ENCODE peak calls at places on chromosomes 3 and 15, in nine cellular contexts. K is HL-60, Y is upper lobe of right lung, B is thyroid gland, Q is GM23338, P is transverse colon, A is right atrium auricular region, D is ascending aorta, X is breast epithelium. F is an unnamed sample.
A peak's percentile ranks its signal among the peaks of the same experiment; 100 is the strongest.

GRCh38 chr3:132843349-132843748 is 121.1 kb upstream of the NPHP3 start:
- DNase-seq in D (no peak), Y (no peak), A (no peak), P (no peak), X (no peak), Q (no peak), B (no peak), K (no peak), F (no peak)

GRCh38 chr3:132135628-132136333 is 101.0 kb upstream of the CPNE4 start:
- DNase-seq in A (no peak), K (no peak), Q (peak; percentile 31), P (no peak), X (no peak), D (no peak), Y (no peak), B (no peak), F (no peak)

GRCh38 chr3:189883113-189883753 is 237.5 kb downstream of the P3H2 start:
- DNase-seq in X (no peak), B (no peak), Y (no peak), A (no peak), D (no peak), P (no peak), Q (no peak), K (no peak), F (no peak)

GRCh38 chr3:4270726-4271125 is 32.4 kb upstream of the SETMAR start:
- DNase-seq in Y (no peak), X (no peak), B (no peak), D (no peak), P (no peak), Q (no peak), A (no peak), K (no peak), F (no peak)

GRCh38 chr15:67839358-67839928 is 402 bp downstream of the RNU6-1 start:
- DNase-seq in Q (no peak), P (no peak), A (no peak), D (no peak), B (no peak), K (peak; percentile 82), Y (no peak), X (no peak), F (no peak)

GRCh38 chr3:128081226-128081625 is 29.0 kb downstream of the SEC61A1 start:
- DNase-seq in P (no peak), Q (no peak), X (no peak), D (no peak), A (no peak), K (no peak), Y (peak; percentile 35), B (no peak), F (no peak)

GRCh38 chr3:167396075-167396474 is 16.0 kb upstream of the ZBBX start:
- DNase-seq in Q (peak; percentile 34), D (no peak), A (no peak), K (no peak), X (no peak), P (no peak), Y (no peak), B (no peak), F (no peak)

GRCh38 chr3:135970500-135971116 is 5.1 kb downstream of the PPP2R3A start:
- DNase-seq in X (no peak), A (no peak), Q (no peak), D (no peak), P (no peak), B (no peak), K (no peak), Y (no peak), F (no peak)

GRCh38 chr3:192408721-192409151 is 318.6 kb downstream of the FGF12 start:
- DNase-seq in A (no peak), K (no peak), P (no peak), D (no peak), Q (peak; percentile 61), Y (no peak), B (no peak), X (no peak), F (peak; percentile 64)

GRCh38 chr15:43851251-43851650 is 24.4 kb downstream of the WDR76 start:
- DNase-seq in K (no peak), A (no peak), P (no peak), B (no peak), Q (no peak), X (no peak), D (no peak), Y (no peak), F (no peak)

DNA sequence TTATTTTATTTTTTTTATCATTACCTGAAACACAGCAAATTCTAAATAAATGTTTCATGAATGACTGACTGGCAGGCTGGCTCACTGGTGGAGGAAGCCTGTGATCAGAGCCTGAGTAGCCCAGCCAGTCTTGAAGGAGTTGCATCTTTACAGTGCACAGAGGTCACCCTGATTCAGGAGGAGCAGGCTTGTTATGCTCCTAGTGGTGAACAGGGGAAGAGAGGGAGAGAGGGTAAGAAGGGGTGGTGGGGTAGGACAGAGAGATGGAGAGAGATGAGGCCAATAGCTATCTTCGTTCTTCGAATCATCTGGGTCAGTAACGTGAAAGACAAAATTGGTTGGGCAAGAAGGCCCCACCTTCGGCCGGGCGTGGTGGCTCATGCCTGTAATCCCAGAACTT is 202.6 kb upstream of the MCTP2 start:
- DNase-seq in A (no peak), K (no peak), P (no peak), D (no peak), X (no peak), Y (no peak), B (no peak), Q (no peak), F (no peak)
- TF ChIP-seq CTCF in A (no peak), K (no peak), P (no peak), D (no peak), X (no peak), Y (no peak), B (no peak), Q (peak; percentile 23), F (no peak)

DNA sequence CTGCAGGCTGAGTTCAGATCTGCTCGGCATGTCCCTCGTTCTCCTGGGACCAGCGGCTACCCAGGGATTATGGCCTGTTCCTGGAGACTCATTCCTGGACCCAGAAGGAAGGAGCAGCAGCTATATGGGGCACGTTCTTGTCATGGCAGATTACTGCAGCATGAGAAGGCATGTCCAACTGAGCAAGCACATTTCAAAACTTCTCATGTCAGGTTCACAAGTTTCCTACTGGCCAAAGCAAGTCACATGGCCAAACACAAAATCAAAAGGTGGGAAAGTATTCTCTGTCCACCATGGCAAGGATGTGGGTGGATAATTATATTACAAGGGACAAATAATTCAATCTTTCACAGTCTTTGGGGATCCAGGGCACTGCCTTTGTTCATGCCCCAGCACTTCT is 71.9 kb upstream of the C15orf39 start:
- DNase-seq in D (no peak), P (no peak), K (no peak), A (no peak), Y (no peak), Q (no peak), B (no peak), X (no peak), F (no peak)
- H3K27ac ChIP-seq in D (no peak overlapping the region), P (no peak overlapping the region), K (no peak overlapping the region), A (no peak overlapping the region), Y (no peak overlapping the region), Q (no peak overlapping the region), B (no peak overlapping the region), X (no peak overlapping the region), F (no peak overlapping the region)

DNA sequence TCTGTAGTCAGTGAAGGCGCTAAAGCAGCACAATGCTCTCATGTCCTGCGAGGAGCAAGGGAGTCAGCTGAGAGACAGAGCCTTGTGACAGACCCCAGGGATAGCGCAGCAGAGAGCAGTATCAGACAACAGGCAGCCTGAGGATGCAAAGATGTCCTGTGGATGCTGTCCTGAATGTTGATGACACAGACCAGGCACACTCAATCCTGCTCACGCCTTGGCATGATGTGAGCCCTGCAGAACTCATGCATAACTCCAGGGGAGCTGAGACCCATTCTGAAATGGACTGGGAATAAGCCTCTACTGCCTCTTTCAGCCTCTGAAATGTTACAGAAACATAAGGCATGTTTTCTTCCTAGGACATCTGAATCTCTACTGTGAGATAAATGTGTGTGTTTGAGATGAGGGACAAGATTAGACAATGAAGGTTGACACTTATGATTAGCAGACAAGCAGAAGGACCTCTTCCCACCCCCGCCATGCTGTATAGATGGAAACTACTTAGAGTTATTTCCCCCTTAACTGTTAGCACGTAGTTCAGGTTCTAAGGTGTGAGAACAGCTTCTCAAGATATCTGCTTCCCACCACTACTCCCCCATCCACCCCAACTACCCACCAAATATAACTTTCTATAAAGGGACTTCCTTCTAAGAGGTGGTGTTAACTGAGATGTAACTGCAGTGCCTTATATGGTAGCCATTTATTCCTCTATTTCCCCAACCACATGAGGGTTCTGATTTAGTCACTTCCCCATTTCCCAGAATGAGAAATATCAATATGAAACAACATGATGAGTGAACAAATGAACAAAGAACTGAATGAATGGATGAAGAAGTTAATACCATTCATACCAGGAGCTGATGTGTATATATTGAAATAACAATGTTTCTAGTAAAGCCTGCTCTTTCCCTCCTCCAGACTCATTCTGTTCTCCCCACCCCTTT is 7.4 kb upstream of the RFTN1 start:
- DNase-seq in B (no peak), X (no peak), Q (no peak), D (no peak), A (no peak), Y (no peak), P (no peak), K (no peak), F (no peak)
- TF ChIP-seq CTCF in B (no peak), X (no peak), Q (no peak), D (no peak), A (no peak), Y (no peak), P (no peak), K (no peak), F (no peak)

DNA sequence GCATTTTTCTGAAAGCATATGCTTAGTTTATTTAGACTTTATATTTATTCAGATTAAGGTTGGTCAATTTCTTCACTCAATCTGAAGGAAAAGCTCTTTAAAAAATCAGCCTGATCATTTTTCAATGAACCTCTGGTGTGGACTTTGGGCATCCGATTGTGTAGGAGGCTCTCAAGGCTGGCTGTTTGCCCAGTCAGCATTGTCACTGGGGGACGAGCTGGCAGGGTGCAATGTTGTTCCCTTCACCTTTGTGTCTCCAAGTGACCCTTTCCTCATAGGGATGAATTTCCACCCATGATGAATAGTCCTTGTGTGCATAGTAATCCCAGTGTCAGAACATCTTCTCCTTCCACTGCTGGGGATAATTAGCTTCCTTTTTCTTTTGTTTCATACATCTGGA is 102.5 kb downstream of the CHRNA7 start:
- DNase-seq in Y (peak; percentile 19), Q (no peak), P (no peak), A (no peak), B (no peak), X (no peak), D (no peak), K (no peak), F (no peak)
- H3K27ac ChIP-seq in Y (no peak overlapping the region), Q (no peak overlapping the region), P (no peak overlapping the region), A (no peak overlapping the region), B (no peak overlapping the region), X (no peak overlapping the region), D (no peak overlapping the region), K (no peak overlapping the region), F (no peak overlapping the region)

DNA sequence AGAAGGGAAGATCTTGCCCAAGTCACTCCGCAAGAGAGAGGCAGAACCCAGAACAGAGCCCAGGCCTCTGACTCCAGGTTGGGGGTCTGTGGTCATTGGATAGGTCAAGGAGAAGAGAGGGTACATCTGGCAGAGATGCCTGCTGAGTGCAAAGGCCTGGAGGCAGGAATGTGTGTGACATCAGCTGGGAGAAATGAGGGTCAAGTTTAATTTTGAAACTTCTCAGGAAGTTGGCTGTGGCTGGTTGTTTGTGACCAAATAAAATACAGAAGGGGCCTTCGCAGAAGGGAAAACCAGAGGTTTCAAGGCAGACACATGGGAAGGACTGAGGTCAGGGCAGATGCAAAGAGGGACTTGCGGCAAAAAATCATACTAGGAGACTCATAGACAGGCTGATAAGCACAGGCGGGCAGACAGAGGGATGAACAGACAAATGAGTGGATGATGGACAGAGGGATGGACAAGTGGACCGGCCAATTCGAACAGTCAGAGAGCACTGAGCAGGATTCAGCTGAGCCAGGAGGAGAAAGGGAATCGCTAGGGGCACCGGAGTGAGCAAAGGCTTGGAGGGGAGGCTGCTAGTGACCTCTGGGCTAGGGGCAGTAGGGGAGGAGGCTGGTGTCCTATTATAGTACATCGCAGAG is 28.8 kb upstream of the CACNA2D2 start:
- DNase-seq in A (no peak), X (no peak), D (no peak), P (no peak), Q (no peak), B (no peak), K (no peak), Y (no peak), F (no peak)
- TF ChIP-seq CTCF in A (no peak), X (no peak), D (no peak), P (no peak), Q (no peak), B (no peak), K (no peak), Y (no peak), F (no peak)

F was measured in kidney.